ENCODE peak calls at places on chromosome 11, in six cellular contexts. S is adipocyte; M is KBM-7; W is fibroblast of mammary gland; K is stimulated activated naive CD4-positive, alpha-beta T cell treated with Interleukin-2 at 50 U/mL for 16 hours; J is neural crest cell. B is an unnamed sample.

GRCh38 chr11:45280449-45280848 is 5.7 kb downstream of the SYT13 start:
- DNase-seq in W (no peak), K (no peak), J (no peak), M (no peak), S (no peak), B (no peak)

GRCh38 chr11:1526785-1527184 is 40.2 kb upstream of the MOB2 start:
- DNase-seq in W (no peak), M (no peak), K (no peak), J (no peak), S (no peak), B (no peak)

GRCh38 chr11:134411887-134412507 is at the start of gene B3GAT1:
- DNase-seq in K (no peak), J (no peak), W (no peak), M (no peak), S (no peak), B (no peak)

GRCh38 chr11:289145-289705 is 299 bp downstream of the PGGHG start:
- DNase-seq in J (no peak), K (no peak), S (no peak), W (no peak), M (no peak), B (no peak)

GRCh38 chr11:70407121-70407520 is 8.8 kb downstream of the CTTN start:
- DNase-seq in J (no peak), S (no peak), M (no peak), K (no peak), W (no peak), B (no peak)

GRCh38 chr11:117072517-117073218 is 25.6 kb downstream of the SIK3 start:
- DNase-seq in J (no peak), W (peak; percentile 96), K (no peak), S (peak; percentile 87), M (peak; percentile 66), B (peak; percentile 85)

GRCh38 chr11:124612567-124613245 is 1.5 kb downstream of the PANX3 start:
- DNase-seq in K (no peak), M (no peak), J (no peak), W (no peak), S (peak; percentile 6), B (no peak)

GRCh38 chr11:94845622-94846021 is 77.5 kb downstream of the AMOTL1 start:
- DNase-seq in K (no peak), W (peak; percentile 11), S (peak; percentile 28), M (no peak), J (no peak), B (no peak)

GRCh38 chr11:112082729-112083128 is 3.8 kb downstream of the TIMM8B start:
- DNase-seq in S (peak; percentile 30), M (no peak), K (no peak), W (peak; percentile 86), J (no peak), B (peak; percentile 68)

GRCh38 chr11:96215094-96215782 is 127.8 kb downstream of the MAML2 start:
- DNase-seq in S (peak; percentile 47), K (no peak), M (peak; percentile 31), W (peak; percentile 80), J (no peak), B (peak; percentile 30)

GRCh38 chr11:30281476-30282288 is 41.2 kb upstream of the ARL14EP start:
- DNase-seq in S (no peak), W (no peak), M (no peak), J (no peak), K (no peak), B (no peak)